ENCODE peak calls at places on chromosomes 13 and 19, in six cellular contexts. A is HepG2, J is GM12891, Y is K562, G is GM12878, P is H1. W is an unnamed sample.
A peak's percentile ranks its signal among the peaks of the same experiment; 100 is the strongest.

GRCh38 chr19:10963865-10964264 is 3.0 kb downstream of the SMARCA4 start:
- DNase-seq in A (no peak), J (no peak), Y (no peak), G (no peak), P (no peak), W (no peak)

GRCh38 chr13:70255406-70255991 is 147.2 kb upstream of the KLHL1 start:
- DNase-seq in A (no peak), J (no peak), Y (no peak), G (no peak), P (no peak), W (no peak)

GRCh38 chr19:6947745-6948144 is 60.4 kb downstream of the ADGRE1 start:
- DNase-seq in A (peak; percentile 3), J (peak; percentile 32), Y (no peak), G (peak; percentile 79), P (no peak), W (peak; percentile 30)

GRCh38 chr13:74871671-74872070 is 610.3 kb downstream of the TBC1D4 start:
- DNase-seq in A (no peak), J (no peak), Y (no peak), G (no peak), P (no peak), W (no peak)

GRCh38 chr19:5680083-5680436 is 256 bp downstream of the MICOS13 start:
- DNase-seq in A (no peak), J (no peak), Y (no peak), G (no peak), P (no peak), W (no peak)

GRCh38 chr19:48900477-48901452 is 653 bp downstream of the NUCB1 start:
- DNase-seq in A (peak; percentile 29), J (no peak), Y (peak; percentile 61), G (no peak), P (no peak), W (no peak)

GRCh38 chr13:20550799-20551198 is 16.2 kb upstream of the IFT88 start:
- DNase-seq in A (peak; percentile 23), J (no peak), Y (no peak), G (no peak), P (no peak), W (no peak)

GRCh38 chr13:23618341-23618740 is 48.1 kb downstream of the TNFRSF19 start:
- DNase-seq in A (no peak), J (no peak), Y (no peak), G (no peak), P (no peak), W (no peak)

GRCh38 chr13:60453490-60453889 is 56.5 kb downstream of the TDRD3 start:
- DNase-seq in A (no peak), J (no peak), Y (no peak), G (no peak), P (no peak), W (no peak)

GRCh38 chr19:6041071-6041470 is 63.1 kb upstream of the RANBP3 start:
- DNase-seq in A (no peak), J (no peak), Y (no peak), G (no peak), P (no peak), W (no peak)

GRCh38 chr13:22040810-22041364 is 370.0 kb downstream of the FGF9 start:
- DNase-seq in A (no peak), J (no peak), Y (no peak), G (no peak), P (peak; percentile 73), W (no peak)

DNA sequence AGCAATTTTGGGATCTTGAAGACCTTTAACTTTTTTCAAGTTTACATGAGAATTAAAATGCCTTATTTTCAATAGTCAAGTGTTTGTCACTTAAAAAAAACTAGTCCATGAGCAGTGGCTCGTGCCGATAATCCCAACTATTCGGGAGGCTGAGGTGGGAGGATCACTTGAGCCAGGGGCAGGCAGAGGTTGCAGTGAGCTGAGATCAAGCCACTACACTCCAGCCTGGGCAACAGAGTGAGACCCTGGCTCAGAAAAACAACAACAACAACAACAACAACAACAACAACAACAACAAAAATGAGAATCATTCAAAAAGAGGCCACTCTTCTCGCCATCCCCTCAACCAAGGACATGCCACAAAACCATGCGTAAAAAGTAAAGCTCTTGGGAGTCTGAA is 5.7 kb downstream of the FOXO1 start:
- DNase-seq in A (no peak), J (no peak), Y (no peak), G (no peak), P (no peak), W (no peak)
- TF ChIP-seq POLR2AphosphoS5 in A (no peak), J (no peak), Y (no peak), G (no peak), P (no peak), W (no peak)

GRCh38 chr13:76968041-76968440 is 19.7 kb downstream of the ACOD1 start:
- DNase-seq in A (no peak), J (no peak), Y (no peak), G (no peak), P (no peak), W (no peak)
- TF ChIP-seq TAF1 in A (no peak), J (no peak), Y (no peak), G (no peak), P (no peak), W (no peak)

DNA sequence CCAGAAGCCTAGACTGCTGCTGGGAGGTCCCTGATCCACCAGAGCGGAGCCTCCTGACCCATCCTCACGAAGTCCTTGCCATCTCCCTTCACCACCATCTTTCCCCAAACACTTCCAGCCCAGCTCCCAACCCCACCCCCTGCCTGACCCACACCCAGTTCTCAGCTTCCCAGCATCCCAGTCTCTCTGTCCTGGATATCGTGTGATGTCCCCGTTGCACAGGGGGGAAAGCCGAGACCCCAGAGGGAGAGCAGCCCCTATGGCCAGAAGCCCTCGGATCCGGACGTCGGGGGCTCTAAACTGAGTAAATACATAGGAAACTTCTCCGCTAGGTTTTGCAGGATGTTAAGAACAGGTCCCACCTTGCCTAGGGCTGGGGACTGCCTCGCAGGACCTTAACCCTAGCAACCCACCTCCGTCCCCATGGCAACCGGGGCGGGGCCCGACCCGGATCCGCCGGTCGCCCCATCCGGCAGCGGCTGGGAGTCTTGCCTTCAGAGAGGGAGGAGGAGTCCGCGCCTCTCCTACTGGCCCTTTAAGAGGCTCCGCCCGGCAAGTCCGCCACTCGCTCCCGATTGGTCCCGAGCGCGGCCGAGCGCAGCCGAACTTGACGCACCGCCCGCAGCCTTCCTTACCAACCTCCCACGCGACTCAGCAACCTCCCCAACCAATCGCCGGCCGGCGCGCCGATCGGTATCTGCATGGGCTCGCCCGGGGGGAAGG is 451 bp upstream of the HMG20B start:
- DNase-seq in A (peak; percentile 97), J (peak; percentile 98), Y (peak; percentile 95), G (peak; percentile 97), P (peak; percentile 100), W (peak; percentile 98)
- TF ChIP-seq POLR2A in A (no peak), J (no peak), Y (no peak), G (no peak), P (no peak), W (no peak)

GRCh38 chr19:4360081-4360569 is 16.8 kb downstream of the MPND start:
- DNase-seq in A (no peak), J (no peak), Y (no peak), G (no peak), P (no peak), W (no peak)

GRCh38 chr19:4357095-4357797 is 13.9 kb downstream of the MPND start:
- DNase-seq in A (no peak), J (no peak), Y (peak; percentile 17), G (no peak), P (no peak), W (no peak)

GRCh38 chr19:4359627-4360000 is 16.3 kb downstream of the MPND start:
- DNase-seq in A (no peak), J (no peak), Y (no peak), G (no peak), P (no peak), W (no peak)

GRCh38 chr19:4357921-4358326 is 14.6 kb downstream of the MPND start:
- DNase-seq in A (no peak), J (no peak), Y (no peak), G (no peak), P (no peak), W (no peak)

GRCh38 chr19:4358709-4359626 is 15.6 kb downstream of the MPND start:
- DNase-seq in A (no peak), J (no peak), Y (no peak), G (no peak), P (no peak), W (no peak)
- TF ChIP-seq POLR2AphosphoS5 in A (peak; percentile 32), J (no peak), Y (no peak), G (no peak), P (no peak), W (no peak)

DNA sequence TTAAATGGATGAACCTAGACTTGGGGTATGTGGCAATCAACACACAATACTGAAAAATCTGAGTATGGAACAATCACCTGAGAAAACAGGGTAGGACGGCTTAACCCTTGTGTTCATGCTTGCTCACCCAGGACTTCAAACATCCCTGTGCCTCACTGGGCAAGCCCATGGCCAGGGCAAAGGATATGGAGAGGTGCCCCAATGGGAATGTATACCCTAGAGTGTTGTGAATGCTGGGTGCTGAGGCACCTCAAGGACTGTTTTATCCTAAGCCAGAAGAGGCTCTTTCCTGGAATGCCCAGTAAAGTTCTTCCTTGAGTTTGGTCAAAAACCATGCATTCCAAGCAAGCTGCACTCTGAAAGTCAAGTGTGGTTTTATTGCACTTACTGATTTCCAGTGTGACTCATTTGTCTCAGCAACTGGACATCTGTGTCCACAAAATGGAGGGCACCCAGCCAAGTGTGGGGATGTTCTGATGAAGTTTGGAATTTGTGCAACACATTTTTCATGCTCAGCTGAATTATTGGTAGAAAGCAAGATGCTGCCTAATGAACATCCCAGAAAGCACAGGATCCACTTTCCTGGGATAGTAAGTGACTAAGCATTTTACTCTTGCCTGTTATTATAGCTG is 531.3 kb downstream of the RFC3 start:
- DNase-seq in A (no peak), J (no peak), Y (no peak), G (no peak), P (no peak), W (no peak)
- TF ChIP-seq TAF1 in A (no peak), J (no peak), Y (no peak), G (no peak), P (no peak), W (no peak)